ENCODE peak calls at places on chromosomes 4 and X, in six cellular contexts. C is gastrocnemius medialis, B is A673, S is thoracic aorta, I is H9, W is GM23338. R is an unnamed sample.
A peak's percentile ranks its signal among the peaks of the same experiment; 100 is the strongest.

GRCh38 chr4:10102193-10102980 is 14.2 kb downstream of the WDR1 start:
- DNase-seq in C (peak; percentile 90), B (no peak), S (no peak), I (no peak), W (no peak), R (peak; percentile 27)

GRCh38 chr4:8645753-8646124 is 53.2 kb downstream of the CPZ start:
- DNase-seq in C (no peak), B (no peak), S (no peak), I (peak; percentile 24), W (no peak), R (peak; percentile 47)

GRCh38 chr4:90958256-90958895 is 831.2 kb downstream of the CCSER1 start:
- DNase-seq in C (no peak), B (peak; percentile 1), S (no peak), I (no peak), W (peak; percentile 7), R (no peak)

GRCh38 chr4:7226993-7227392 is 34.7 kb downstream of the SORCS2 start:
- DNase-seq in C (no peak), B (no peak), S (no peak), I (no peak), W (no peak), R (peak; percentile 80)

GRCh38 chr4:112908511-112908910 is 140.9 kb upstream of the ANK2 start:
- DNase-seq in C (no peak), B (peak; percentile 81), S (no peak), I (no peak), W (peak; percentile 26), R (no peak)

GRCh38 chr4:140871368-140871767 is 115.2 kb upstream of the TBC1D9 start:
- DNase-seq in C (no peak), B (peak; percentile 11), S (no peak), I (no peak), W (no peak), R (no peak)

GRCh38 chrX:87397103-87397886 is 120.3 kb upstream of the KLHL4 start:
- DNase-seq in C (no peak), B (no peak), S (no peak), I (no peak), W (no peak), R (no peak)

GRCh38 chrX:13091111-13091765 is 46.8 kb upstream of the FAM9C start:
- DNase-seq in C (no peak), B (no peak), S (no peak), I (no peak), W (no peak), R (no peak)

GRCh38 chr4:108783666-108784463 is 21.0 kb upstream of the ETNPPL start:
- DNase-seq in C (no peak), B (peak; percentile 37), S (no peak), I (no peak), W (no peak), R (no peak)

GRCh38 chrX:138191998-138192397 is 519.5 kb downstream of the FGF13 start:
- DNase-seq in C (no peak), B (peak; percentile 70), S (no peak), I (peak; percentile 29), W (peak; percentile 61), R (no peak)

DNA sequence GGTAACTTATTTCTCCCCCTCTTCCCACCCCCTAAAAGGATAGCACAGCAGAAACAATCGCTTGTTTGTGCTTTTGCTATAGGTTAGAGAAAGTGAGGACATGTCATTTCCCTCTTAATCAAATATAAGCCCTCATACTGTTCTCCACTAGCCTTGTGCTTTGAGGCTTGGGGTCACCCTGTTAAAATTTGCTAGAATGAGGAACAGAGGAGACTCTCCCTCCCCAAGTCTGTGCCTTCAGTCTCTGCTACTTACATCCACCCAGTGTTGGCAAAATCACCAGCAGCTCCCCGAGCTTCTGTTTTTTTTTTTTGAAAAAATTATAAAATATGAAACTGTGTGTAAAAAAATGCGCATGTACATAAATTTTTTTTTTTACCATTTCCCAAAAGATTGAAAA is 19.3 kb downstream of the KLF3 start:
- DNase-seq in C (no peak), B (no peak), S (no peak), I (no peak), W (no peak), R (no peak)
- H3K4me1 ChIP-seq in C (peaks cover 60% of the 10 kb centered on the region), B (peaks cover 15% of the 10 kb centered on the region), S (peaks cover 38% of the 10 kb centered on the region), I (no peaks in the 10 kb centered on the region), W (peaks cover 8% of the 10 kb centered on the region), R (peaks cover 68% of the 10 kb centered on the region)

GRCh38 chr4:1209821-1210220 is 37.4 kb upstream of the SPON2 start:
- DNase-seq in C (peak; percentile 57), B (no peak), S (no peak), I (no peak), W (peak; percentile 3), R (peak; percentile 67)
- H3K4me1 ChIP-seq in C (peaks cover 37% of the 10 kb centered on the region), B (no peaks in the 10 kb centered on the region), S (peaks cover 32% of the 10 kb centered on the region), I (no peaks in the 10 kb centered on the region), W (no peaks in the 10 kb centered on the region), R (peaks cover 54% of the 10 kb centered on the region)

GRCh38 chr4:629916-630641 is 4.7 kb downstream of the PDE6B start:
- DNase-seq in C (no peak), B (no peak), S (no peak), I (peak; percentile 14), W (no peak), R (no peak)
- H3K4me1 ChIP-seq in C (no peaks in the 10 kb centered on the region), B (no peaks in the 10 kb centered on the region), S (no peaks in the 10 kb centered on the region), I (no peaks in the 10 kb centered on the region), W (no peaks in the 10 kb centered on the region), R (no peaks in the 10 kb centered on the region)

GRCh38 chrX:153561337-153561736 is 37.6 kb downstream of the CCNQ start:
- DNase-seq in C (no peak), B (no peak), S (no peak), I (no peak), W (no peak), R (no peak)

GRCh38 chrX:153560000-153560399 is 38.9 kb downstream of the CCNQ start:
- DNase-seq in C (peak; percentile 22), B (no peak), S (no peak), I (no peak), W (no peak), R (no peak)

GRCh38 chrX:153560466-153560865 is 38.5 kb downstream of the CCNQ start:
- DNase-seq in C (no peak), B (no peak), S (no peak), I (no peak), W (no peak), R (no peak)

GRCh38 chrX:153564047-153564606 is 34.8 kb downstream of the CCNQ start:
- DNase-seq in C (peak; percentile 41), B (peak; percentile 30), S (no peak), I (no peak), W (no peak), R (no peak)

DNA sequence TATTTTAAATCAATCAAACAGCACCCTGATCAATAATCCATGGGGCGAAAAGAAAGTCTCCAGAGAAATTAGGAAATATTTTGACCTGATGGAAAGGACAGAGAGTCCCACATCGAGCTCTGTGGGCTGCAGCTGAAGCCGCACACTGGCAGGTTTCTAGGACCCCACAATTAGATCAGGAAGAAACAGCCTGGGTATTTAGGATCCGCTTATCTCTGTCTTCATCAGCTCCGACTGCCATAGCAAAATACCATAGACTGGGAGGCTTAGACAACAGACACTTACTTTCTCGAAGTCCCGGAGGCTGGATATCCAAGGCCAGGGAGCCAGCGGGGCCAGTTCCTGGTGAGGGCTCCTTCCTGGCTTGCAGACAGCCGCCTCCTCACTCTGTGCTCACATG is 36.4 kb downstream of the CCNQ start:
- DNase-seq in C (no peak), B (no peak), S (no peak), I (no peak), W (no peak), R (no peak)
- H3K4me1 ChIP-seq in C (no peaks in the 10 kb centered on the region), B (no peaks in the 10 kb centered on the region), S (no peaks in the 10 kb centered on the region), I (no peaks in the 10 kb centered on the region), W (no peaks in the 10 kb centered on the region), R (no peaks in the 10 kb centered on the region)

DNA sequence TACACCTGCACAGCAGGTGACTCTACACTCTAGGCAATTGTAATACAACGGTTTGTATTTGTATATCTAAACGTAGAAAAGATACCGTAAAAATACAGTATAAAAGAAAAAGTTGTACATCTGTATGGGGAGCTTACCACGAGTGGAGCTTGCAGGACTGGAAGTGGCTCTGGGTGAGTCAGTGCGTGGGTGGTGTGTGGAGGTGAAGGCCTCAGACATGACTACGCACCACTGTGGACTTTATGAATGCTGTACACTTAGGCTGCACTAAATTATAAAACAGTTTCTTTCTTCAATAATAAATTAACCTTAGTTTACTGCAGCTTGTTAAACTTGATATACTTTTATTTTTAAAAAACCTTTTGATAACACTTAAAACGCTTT is 85.0 kb upstream of the FAT1 start:
- DNase-seq in C (no peak), B (no peak), S (no peak), I (no peak), W (no peak), R (no peak)
- H3K4me1 ChIP-seq in C (no peaks in the 10 kb centered on the region), B (peaks cover 19% of the 10 kb centered on the region), S (no peaks in the 10 kb centered on the region), I (no peaks in the 10 kb centered on the region), W (peaks cover 10% of the 10 kb centered on the region), R (no peaks in the 10 kb centered on the region)

DNA sequence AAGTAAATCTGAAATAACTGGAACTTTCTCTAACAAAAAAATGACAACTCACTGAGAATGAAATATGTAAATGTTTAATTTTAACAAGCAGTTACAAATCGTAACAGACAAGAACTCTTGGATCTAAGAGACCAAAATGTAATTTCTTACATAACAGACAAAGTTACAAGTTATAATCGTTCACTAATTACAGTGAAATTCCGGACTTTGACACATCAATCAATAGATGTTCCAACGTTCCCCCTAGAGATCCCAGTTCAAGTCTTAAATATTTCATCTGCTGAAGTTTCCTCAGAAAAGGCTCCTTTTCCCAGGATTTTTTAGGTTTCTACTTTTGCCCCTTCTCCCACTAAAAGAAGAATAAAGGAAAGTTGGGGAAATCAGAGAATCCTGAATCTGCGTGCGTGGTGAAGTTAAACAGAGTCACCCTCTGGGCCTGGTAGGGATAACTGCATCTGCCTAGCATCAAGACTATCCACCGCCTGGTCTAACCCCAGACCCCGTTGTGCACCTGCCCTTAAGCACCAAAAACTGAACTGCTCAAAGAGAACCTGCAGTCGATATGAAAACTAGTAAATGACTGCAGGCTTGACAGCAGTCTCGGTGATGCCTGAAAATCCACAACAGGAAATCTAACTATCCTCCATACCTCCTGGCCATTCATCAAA is 2.3 kb downstream of the IRF2 start:
- DNase-seq in C (no peak), B (peak; percentile 42), S (no peak), I (no peak), W (no peak), R (no peak)
- H3K4me1 ChIP-seq in C (peaks cover 66% of the 10 kb centered on the region), B (peaks cover 8% of the 10 kb centered on the region), S (peaks cover 25% of the 10 kb centered on the region), I (peaks cover 3% of the 10 kb centered on the region), W (peaks cover 31% of the 10 kb centered on the region), R (peaks cover 58% of the 10 kb centered on the region)

GRCh38 chr4:38309471-38309870 is 349.3 kb downstream of the PTTG2 start:
- DNase-seq in C (no peak), B (no peak), S (no peak), I (no peak), W (no peak), R (no peak)

GRCh38 chr4:38311495-38311894 is 351.3 kb downstream of the PTTG2 start:
- DNase-seq in C (no peak), B (no peak), S (no peak), I (no peak), W (no peak), R (no peak)

GRCh38 chr4:38310446-38311043 is 350.3 kb downstream of the PTTG2 start:
- DNase-seq in C (no peak), B (no peak), S (no peak), I (no peak), W (peak; percentile 23), R (no peak)

GRCh38 chr4:38306482-38307071 is 346.4 kb downstream of the PTTG2 start:
- DNase-seq in C (no peak), B (no peak), S (no peak), I (no peak), W (no peak), R (no peak)

GRCh38 chr4:38308728-38309315 is 348.6 kb downstream of the PTTG2 start:
- DNase-seq in C (no peak), B (no peak), S (no peak), I (no peak), W (no peak), R (no peak)
- H3K4me1 ChIP-seq in C (peaks cover 7% of the 10 kb centered on the region), B (no peaks in the 10 kb centered on the region), S (no peaks in the 10 kb centered on the region), I (peaks cover 3% of the 10 kb centered on the region), W (peaks cover 9% of the 10 kb centered on the region), R (no peaks in the 10 kb centered on the region)

GRCh38 chr4:31613946-31614623 is 893.9 kb downstream of the PCDH7 start:
- DNase-seq in C (peak; percentile 49), B (peak; percentile 98), S (no peak), I (peak; percentile 31), W (no peak), R (no peak)
- H3K4me1 ChIP-seq in C (no peaks in the 10 kb centered on the region), B (peaks cover 28% of the 10 kb centered on the region), S (no peaks in the 10 kb centered on the region), I (no peaks in the 10 kb centered on the region), W (no peaks in the 10 kb centered on the region), R (no peaks in the 10 kb centered on the region)

R was measured in left lung.